ENCODE peak calls at places on chromosome 17, in four cellular contexts. O is memory B cell; B is CD8-positive, alpha-beta T cell; Q is stimulated activated CD4-positive, alpha-beta T cell treated with anti-CD3 and anti-CD28 coated beads, Interleukin-1b, Interleukin-23, amount 100 ng/mL, for 1 hour. P is an unnamed sample.

GRCh38 chr17:63497708-63498483 is 21.0 kb downstream of the ACE start:
- DNase-seq in O (no peak), B (no peak), Q (no peak), P (peak)

GRCh38 chr17:59859444-59860025 is 33.2 kb downstream of the TUBD1 start:
- DNase-seq in B (no peak), Q (no peak), O (no peak), P (peak)

GRCh38 chr17:35171834-35172233 is 22.4 kb downstream of the SLC35G3 start:
- DNase-seq in B (no peak), Q (no peak), O (no peak), P (peak)

GRCh38 chr17:75504347-75505151 is 10.8 kb downstream of the CASKIN2 start:
- DNase-seq in B (no peak), O (peak), Q (no peak), P (no peak)

GRCh38 chr17:46046957-46047356 is 47.9 kb downstream of the STH start:
- DNase-seq in B (no peak), Q (no peak), O (no peak), P (peak)

GRCh38 chr17:77434136-77435114 is 293.7 kb downstream of the SEC14L1 start:
- DNase-seq in O (no peak), Q (no peak), B (no peak), P (no peak)

GRCh38 chr17:8212312-8213180 is 2.2 kb upstream of the AURKB start:
- DNase-seq in O (no peak), Q (no peak), B (no peak), P (no peak)

GRCh38 chr17:2405247-2405926 is 4.5 kb upstream of the MNT start:
- DNase-seq in B (no peak), O (no peak), Q (no peak), P (peak)

GRCh38 chr17:55484575-55484974 is 26.7 kb downstream of the SMIM36 start:
- DNase-seq in B (no peak), O (no peak), Q (no peak), P (no peak)

GRCh38 chr17:8753136-8753975 is 5.0 kb downstream of the SPDYE4 start:
- DNase-seq in B (no peak), Q (no peak), O (no peak), P (no peak)

GRCh38 chr17:78745407-78746088 is 36.5 kb downstream of the CYTH1 start:
- DNase-seq in B (no peak), Q (no peak), O (no peak), P (peak)

GRCh38 chr17:79843917-79844815 is 4.9 kb upstream of the CBX4 start:
- DNase-seq in O (peak), Q (no peak), B (no peak), P (peak)

GRCh38 chr17:74525781-74526288 is 5.4 kb downstream of the CD300LB start:
- DNase-seq in Q (no peak), O (no peak), B (no peak), P (no peak)

GRCh38 chr17:32335046-32335445 is 6.9 kb downstream of the C17orf75 start:
- DNase-seq in O (no peak), Q (no peak), B (no peak), P (no peak)

GRCh38 chr17:28228109-28228840 is 90.7 kb upstream of the TMEM97 start:
- DNase-seq in B (no peak), O (no peak), Q (no peak), P (no peak)

GRCh38 chr17:5821057-5821456 is 236.7 kb upstream of the NLRP1 start:
- DNase-seq in B (no peak), O (no peak), Q (no peak), P (no peak)

GRCh38 chr17:7263801-7264078 is 1.5 kb upstream of the CLDN7 start:
- DNase-seq in Q (no peak), B (no peak), O (no peak), P (no peak)

P was measured in lung microvascular endothelial cell.